ENCODE peak calls at places on chromosome 6, in four cellular contexts. One of them, this sample, is unnamed.

GRCh38 chr6:164749126-164749758 is 560.2 kb downstream of the C6orf118 start:
- DNase-seq in T-helper 2 cell: no peak
- DNase-seq in G401: no peak
- DNase-seq in activated CD4-positive, alpha-beta T cell treated with anti-CD3 and anti-CD28 coated beads for 48 hours: no peak
- DNase-seq in this sample: no peak

GRCh38 chr6:56850618-56851017 is 104.3 kb upstream of the BEND6 start:
- DNase-seq in T-helper 2 cell: no peak
- DNase-seq in G401: peak
- DNase-seq in activated CD4-positive, alpha-beta T cell treated with anti-CD3 and anti-CD28 coated beads for 48 hours: no peak
- DNase-seq in this sample: no peak

GRCh38 chr6:157556671-157557430 is 175.9 kb downstream of the ZDHHC14 start:
- DNase-seq in G401: peak
- DNase-seq in activated CD4-positive, alpha-beta T cell treated with anti-CD3 and anti-CD28 coated beads for 48 hours: no peak
- DNase-seq in T-helper 2 cell: no peak
- DNase-seq in this sample: no peak

GRCh38 chr6:152984387-152984872 is 1.6 kb upstream of the FBXO5 start:
- DNase-seq in T-helper 2 cell: no peak
- DNase-seq in activated CD4-positive, alpha-beta T cell treated with anti-CD3 and anti-CD28 coated beads for 48 hours: no peak
- DNase-seq in G401: peak
- DNase-seq in this sample: no peak

GRCh38 chr6:160523223-160523622 is 140.9 kb downstream of the LPA start:
- DNase-seq in T-helper 2 cell: no peak
- DNase-seq in G401: no peak
- DNase-seq in activated CD4-positive, alpha-beta T cell treated with anti-CD3 and anti-CD28 coated beads for 48 hours: peak
- DNase-seq in this sample: no peak

GRCh38 chr6:150184850-150185480 is 42.1 kb downstream of the PPP1R14C start:
- DNase-seq in activated CD4-positive, alpha-beta T cell treated with anti-CD3 and anti-CD28 coated beads for 48 hours: no peak
- DNase-seq in T-helper 2 cell: no peak
- DNase-seq in G401: no peak
- DNase-seq in this sample: no peak

GRCh38 chr6:108200631-108201030 is 34.8 kb downstream of the NR2E1 start:
- DNase-seq in T-helper 2 cell: no peak
- DNase-seq in G401: no peak
- DNase-seq in activated CD4-positive, alpha-beta T cell treated with anti-CD3 and anti-CD28 coated beads for 48 hours: no peak
- DNase-seq in this sample: no peak

GRCh38 chr6:84525907-84526306 is 238.5 kb downstream of the TBX18 start:
- DNase-seq in G401: no peak
- DNase-seq in activated CD4-positive, alpha-beta T cell treated with anti-CD3 and anti-CD28 coated beads for 48 hours: no peak
- DNase-seq in T-helper 2 cell: no peak
- DNase-seq in this sample: no peak

GRCh38 chr6:11381801-11382513 is 149.5 kb upstream of the NEDD9 start:
- DNase-seq in activated CD4-positive, alpha-beta T cell treated with anti-CD3 and anti-CD28 coated beads for 48 hours: peak
- DNase-seq in T-helper 2 cell: peak
- DNase-seq in G401: no peak
- DNase-seq in this sample: no peak

GRCh38 chr6:3612341-3613041 is 139.0 kb downstream of the PXDC1 start:
- DNase-seq in G401: no peak
- DNase-seq in T-helper 2 cell: no peak
- DNase-seq in activated CD4-positive, alpha-beta T cell treated with anti-CD3 and anti-CD28 coated beads for 48 hours: no peak
- DNase-seq in this sample: no peak

GRCh38 chr6:170403451-170403850 is 96.9 kb downstream of the FAM120B start:
- DNase-seq in activated CD4-positive, alpha-beta T cell treated with anti-CD3 and anti-CD28 coated beads for 48 hours: no peak
- DNase-seq in T-helper 2 cell: no peak
- DNase-seq in G401: peak
- DNase-seq in this sample: peak

GRCh38 chr6:31462964-31463940 is 34.7 kb upstream of the MICB start:
- DNase-seq in T-helper 2 cell: peak
- DNase-seq in G401: peak
- DNase-seq in activated CD4-positive, alpha-beta T cell treated with anti-CD3 and anti-CD28 coated beads for 48 hours: peak
- DNase-seq in this sample: peak

GRCh38 chr6:133889557-133890301 is 816 bp downstream of the TCF21 start:
- DNase-seq in activated CD4-positive, alpha-beta T cell treated with anti-CD3 and anti-CD28 coated beads for 48 hours: peak
- DNase-seq in T-helper 2 cell: no peak
- DNase-seq in G401: no peak
- DNase-seq in this sample: peak

GRCh38 chr6:36820700-36821580 is 18.3 kb downstream of the CPNE5 start:
- DNase-seq in T-helper 2 cell: no peak
- DNase-seq in G401: no peak
- DNase-seq in activated CD4-positive, alpha-beta T cell treated with anti-CD3 and anti-CD28 coated beads for 48 hours: no peak
- DNase-seq in this sample: no peak

This sample was measured in neuronal stem cell.